ENCODE peak calls at places on chromosome 12, in six cellular contexts. M is activated T-helper 1 cell treated with Interleukin-2 at 50 U/mL for 16 hours, A is iPS DF 19.7, U is choroid plexus epithelial cell, W is cardiac fibroblast, L is AML-193. V is an unnamed sample.

GRCh38 chr12:132479938-132480619 is 9.9 kb upstream of the FBRSL1 start:
- DNase-seq in A (no peak), U (no peak), L (no peak), W (no peak), M (no peak), V (no peak)

GRCh38 chr12:118237908-118238307 is 102.0 kb downstream of the PEBP1 start:
- DNase-seq in L (no peak), M (no peak), A (no peak), W (peak), U (peak), V (no peak)

GRCh38 chr12:106871477-106871876 is 84.2 kb upstream of the TMEM263 start:
- DNase-seq in U (peak), W (peak), L (no peak), M (no peak), A (no peak), V (no peak)

GRCh38 chr12:120012067-120012621 is 23.1 kb downstream of the BICDL1 start:
- DNase-seq in L (no peak), U (peak), W (peak), M (peak), A (no peak), V (no peak)

GRCh38 chr12:11927311-11927935 is 143.3 kb upstream of the BCL2L14 start:
- DNase-seq in U (peak), M (no peak), W (peak), L (peak), A (no peak), V (no peak)

GRCh38 chr12:130280226-130280625 is 57.5 kb upstream of the PIWIL1 start:
- DNase-seq in W (no peak), M (no peak), L (no peak), U (no peak), A (no peak), V (no peak)

GRCh38 chr12:106994579-106995220 is 7.8 kb upstream of the MTERF2 start:
- DNase-seq in M (no peak), A (no peak), W (peak), U (peak), L (no peak), V (no peak)

GRCh38 chr12:66627270-66627987 is 51.4 kb downstream of the GRIP1 start:
- DNase-seq in L (no peak), W (peak), U (no peak), M (no peak), A (no peak), V (no peak)

GRCh38 chr12:11779286-11779685 is 129.8 kb downstream of the ETV6 start:
- DNase-seq in M (no peak), U (peak), A (no peak), L (no peak), W (peak), V (no peak)

GRCh38 chr12:109276160-109276559 is 32.9 kb downstream of the FOXN4 start:
- DNase-seq in U (no peak), M (no peak), A (no peak), W (no peak), L (no peak), V (no peak)

GRCh38 chr12:91502208-91502607 is 319.6 kb upstream of the DCN start:
- DNase-seq in L (no peak), A (no peak), U (no peak), M (no peak), W (no peak), V (no peak)

GRCh38 chr12:46493352-46494209 is 121.0 kb upstream of the SLC38A2 start:
- DNase-seq in W (peak), A (no peak), M (no peak), L (no peak), U (peak), V (no peak)

GRCh38 chr12:90652280-90652679 is 302.7 kb downstream of the CCER1 start:
- DNase-seq in M (no peak), A (no peak), U (no peak), W (no peak), L (no peak), V (peak)

GRCh38 chr12:105228494-105228893 is 7.5 kb downstream of the APPL2 start:
- DNase-seq in W (peak), U (peak), A (no peak), M (no peak), L (no peak), V (no peak)

GRCh38 chr12:106090586-106091411 is 48.0 kb downstream of the NUAK1 start:
- DNase-seq in A (no peak), L (no peak), U (peak), W (peak), M (no peak), V (no peak)

GRCh38 chr12:104741072-104741471 is 217.0 kb downstream of the SLC41A2 start:
- DNase-seq in U (no peak), L (no peak), M (no peak), A (no peak), W (no peak), V (no peak)